ENCODE peak calls at places on chromosomes 7 and 10, in six cellular contexts. One of them, this sample, is unnamed.

GRCh38 chr10:30088178-30088577 is 28.8 kb upstream of the JCAD start:
- DNase-seq in stimulated activated CD8-positive, alpha-beta memory T cell treated with anti-CD3 and anti-CD28 coated beads, Interleukin-7, amount 100 ng/mL, for 4 hours: no peak
- DNase-seq in HT-29: no peak
- DNase-seq in posterior cingulate gyrus: no peak
- DNase-seq in ovary: no peak
- DNase-seq in NCI-H510A treated with DMSO at 0.1 percent for 48 hours: no peak
- DNase-seq in this sample: no peak

GRCh38 chr7:158257516-158258410 is 329.9 kb downstream of the PTPRN2 start:
- DNase-seq in NCI-H510A treated with DMSO at 0.1 percent for 48 hours: no peak
- DNase-seq in stimulated activated CD8-positive, alpha-beta memory T cell treated with anti-CD3 and anti-CD28 coated beads, Interleukin-7, amount 100 ng/mL, for 4 hours: no peak
- DNase-seq in ovary: no peak
- DNase-seq in HT-29: no peak
- DNase-seq in posterior cingulate gyrus: peak; percentile 62
- DNase-seq in this sample: no peak

GRCh38 chr7:99404235-99404976 is 4.0 kb downstream of the PDAP1 start:
- DNase-seq in ovary: no peak
- DNase-seq in NCI-H510A treated with DMSO at 0.1 percent for 48 hours: no peak
- DNase-seq in stimulated activated CD8-positive, alpha-beta memory T cell treated with anti-CD3 and anti-CD28 coated beads, Interleukin-7, amount 100 ng/mL, for 4 hours: no peak
- DNase-seq in HT-29: no peak
- DNase-seq in posterior cingulate gyrus: no peak
- DNase-seq in this sample: no peak

GRCh38 chr10:61188691-61189090 is 244.7 kb upstream of the RHOBTB1 start:
- DNase-seq in NCI-H510A treated with DMSO at 0.1 percent for 48 hours: no peak
- DNase-seq in stimulated activated CD8-positive, alpha-beta memory T cell treated with anti-CD3 and anti-CD28 coated beads, Interleukin-7, amount 100 ng/mL, for 4 hours: no peak
- DNase-seq in HT-29: peak; percentile 63
- DNase-seq in posterior cingulate gyrus: no peak
- DNase-seq in ovary: no peak
- DNase-seq in this sample: no peak

GRCh38 chr7:14691597-14692203 is 210.9 kb downstream of the DGKB start:
- DNase-seq in ovary: peak; percentile 24
- DNase-seq in HT-29: peak; percentile 62
- DNase-seq in stimulated activated CD8-positive, alpha-beta memory T cell treated with anti-CD3 and anti-CD28 coated beads, Interleukin-7, amount 100 ng/mL, for 4 hours: peak; percentile 17
- DNase-seq in NCI-H510A treated with DMSO at 0.1 percent for 48 hours: peak; percentile 53
- DNase-seq in posterior cingulate gyrus: peak; percentile 82
- DNase-seq in this sample: peak; percentile 6

GRCh38 chr10:32990811-32991210 is 32.8 kb upstream of the ITGB1 start:
- DNase-seq in NCI-H510A treated with DMSO at 0.1 percent for 48 hours: no peak
- DNase-seq in posterior cingulate gyrus: no peak
- DNase-seq in HT-29: no peak
- DNase-seq in stimulated activated CD8-positive, alpha-beta memory T cell treated with anti-CD3 and anti-CD28 coated beads, Interleukin-7, amount 100 ng/mL, for 4 hours: no peak
- DNase-seq in ovary: no peak
- DNase-seq in this sample: no peak

GRCh38 chr10:718143-718700 is 28.8 kb upstream of the DIP2C start:
- DNase-seq in NCI-H510A treated with DMSO at 0.1 percent for 48 hours: no peak
- DNase-seq in HT-29: no peak
- DNase-seq in ovary: no peak
- DNase-seq in posterior cingulate gyrus: no peak
- DNase-seq in stimulated activated CD8-positive, alpha-beta memory T cell treated with anti-CD3 and anti-CD28 coated beads, Interleukin-7, amount 100 ng/mL, for 4 hours: no peak
- DNase-seq in this sample: no peak

GRCh38 chr7:1967512-1968396 is 265.0 kb downstream of the MAD1L1 start:
- DNase-seq in stimulated activated CD8-positive, alpha-beta memory T cell treated with anti-CD3 and anti-CD28 coated beads, Interleukin-7, amount 100 ng/mL, for 4 hours: no peak
- DNase-seq in NCI-H510A treated with DMSO at 0.1 percent for 48 hours: no peak
- DNase-seq in ovary: no peak
- DNase-seq in posterior cingulate gyrus: peak; percentile 75
- DNase-seq in HT-29: no peak
- DNase-seq in this sample: no peak

GRCh38 chr7:30816291-30817059 is 45.3 kb downstream of the MINDY4 start:
- DNase-seq in NCI-H510A treated with DMSO at 0.1 percent for 48 hours: no peak
- DNase-seq in HT-29: no peak
- DNase-seq in stimulated activated CD8-positive, alpha-beta memory T cell treated with anti-CD3 and anti-CD28 coated beads, Interleukin-7, amount 100 ng/mL, for 4 hours: no peak
- DNase-seq in posterior cingulate gyrus: no peak
- DNase-seq in ovary: no peak
- DNase-seq in this sample: no peak

GRCh38 chr10:49592726-49593563 is 17.2 kb upstream of the SLC18A3 start:
- DNase-seq in ovary: no peak
- DNase-seq in HT-29: peak; percentile 82
- DNase-seq in posterior cingulate gyrus: no peak
- DNase-seq in stimulated activated CD8-positive, alpha-beta memory T cell treated with anti-CD3 and anti-CD28 coated beads, Interleukin-7, amount 100 ng/mL, for 4 hours: peak; percentile 28
- DNase-seq in NCI-H510A treated with DMSO at 0.1 percent for 48 hours: peak; percentile 55
- DNase-seq in this sample: no peak

GRCh38 chr10:13711281-13711680 is 124.5 kb downstream of the PRPF18 start:
- DNase-seq in stimulated activated CD8-positive, alpha-beta memory T cell treated with anti-CD3 and anti-CD28 coated beads, Interleukin-7, amount 100 ng/mL, for 4 hours: no peak
- DNase-seq in HT-29: no peak
- DNase-seq in ovary: no peak
- DNase-seq in NCI-H510A treated with DMSO at 0.1 percent for 48 hours: no peak
- DNase-seq in posterior cingulate gyrus: no peak
- DNase-seq in this sample: no peak

GRCh38 chr10:103069453-103070331 is 123.4 kb downstream of the NT5C2 start:
- DNase-seq in ovary: peak; percentile 71
- DNase-seq in stimulated activated CD8-positive, alpha-beta memory T cell treated with anti-CD3 and anti-CD28 coated beads, Interleukin-7, amount 100 ng/mL, for 4 hours: peak; percentile 47
- DNase-seq in NCI-H510A treated with DMSO at 0.1 percent for 48 hours: peak; percentile 76
- DNase-seq in HT-29: peak; percentile 77
- DNase-seq in posterior cingulate gyrus: no peak
- DNase-seq in this sample: peak; percentile 48

GRCh38 chr7:127865466-127865865 is 165.8 kb downstream of the LRRC4 start:
- DNase-seq in ovary: no peak
- DNase-seq in NCI-H510A treated with DMSO at 0.1 percent for 48 hours: no peak
- DNase-seq in stimulated activated CD8-positive, alpha-beta memory T cell treated with anti-CD3 and anti-CD28 coated beads, Interleukin-7, amount 100 ng/mL, for 4 hours: no peak
- DNase-seq in HT-29: peak; percentile 36
- DNase-seq in posterior cingulate gyrus: no peak
- DNase-seq in this sample: no peak

GRCh38 chr10:95276367-95277200 is 14.2 kb downstream of the PDLIM1 start:
- DNase-seq in NCI-H510A treated with DMSO at 0.1 percent for 48 hours: no peak
- DNase-seq in stimulated activated CD8-positive, alpha-beta memory T cell treated with anti-CD3 and anti-CD28 coated beads, Interleukin-7, amount 100 ng/mL, for 4 hours: no peak
- DNase-seq in posterior cingulate gyrus: no peak
- DNase-seq in HT-29: no peak
- DNase-seq in ovary: no peak
- DNase-seq in this sample: no peak

GRCh38 chr10:95872158-95872711 is 35.5 kb upstream of the CC2D2B start:
- DNase-seq in stimulated activated CD8-positive, alpha-beta memory T cell treated with anti-CD3 and anti-CD28 coated beads, Interleukin-7, amount 100 ng/mL, for 4 hours: no peak
- DNase-seq in ovary: no peak
- DNase-seq in NCI-H510A treated with DMSO at 0.1 percent for 48 hours: no peak
- DNase-seq in HT-29: no peak
- DNase-seq in posterior cingulate gyrus: no peak
- DNase-seq in this sample: no peak

GRCh38 chr7:33038639-33039038 is 23.9 kb downstream of the NT5C3A start:
- DNase-seq in NCI-H510A treated with DMSO at 0.1 percent for 48 hours: no peak
- DNase-seq in stimulated activated CD8-positive, alpha-beta memory T cell treated with anti-CD3 and anti-CD28 coated beads, Interleukin-7, amount 100 ng/mL, for 4 hours: no peak
- DNase-seq in ovary: no peak
- DNase-seq in posterior cingulate gyrus: no peak
- DNase-seq in HT-29: peak; percentile 42
- DNase-seq in this sample: no peak

GRCh38 chr10:132981746-132982145 is 39.4 kb upstream of the CFAP46 start:
- DNase-seq in ovary: no peak
- DNase-seq in NCI-H510A treated with DMSO at 0.1 percent for 48 hours: no peak
- DNase-seq in posterior cingulate gyrus: peak; percentile 38
- DNase-seq in stimulated activated CD8-positive, alpha-beta memory T cell treated with anti-CD3 and anti-CD28 coated beads, Interleukin-7, amount 100 ng/mL, for 4 hours: no peak
- DNase-seq in HT-29: no peak
- DNase-seq in this sample: no peak

GRCh38 chr10:100340948-100341847 is 5.8 kb upstream of the SCD start:
- DNase-seq in NCI-H510A treated with DMSO at 0.1 percent for 48 hours: peak; percentile 27
- DNase-seq in posterior cingulate gyrus: peak; percentile 91
- DNase-seq in HT-29: no peak
- DNase-seq in ovary: no peak
- DNase-seq in stimulated activated CD8-positive, alpha-beta memory T cell treated with anti-CD3 and anti-CD28 coated beads, Interleukin-7, amount 100 ng/mL, for 4 hours: no peak
- DNase-seq in this sample: peak; percentile 81

GRCh38 chr7:41097501-41097900 is 605.4 kb downstream of the INHBA start:
- DNase-seq in HT-29: no peak
- DNase-seq in NCI-H510A treated with DMSO at 0.1 percent for 48 hours: no peak
- DNase-seq in stimulated activated CD8-positive, alpha-beta memory T cell treated with anti-CD3 and anti-CD28 coated beads, Interleukin-7, amount 100 ng/mL, for 4 hours: no peak
- DNase-seq in ovary: no peak
- DNase-seq in posterior cingulate gyrus: no peak
- DNase-seq in this sample: no peak

GRCh38 chr10:71128311-71129010 is 83.9 kb upstream of the UNC5B start:
- DNase-seq in stimulated activated CD8-positive, alpha-beta memory T cell treated with anti-CD3 and anti-CD28 coated beads, Interleukin-7, amount 100 ng/mL, for 4 hours: no peak
- DNase-seq in NCI-H510A treated with DMSO at 0.1 percent for 48 hours: no peak
- DNase-seq in ovary: no peak
- DNase-seq in HT-29: no peak
- DNase-seq in posterior cingulate gyrus: no peak
- DNase-seq in this sample: no peak

GRCh38 chr10:89032141-89032814 is 41.7 kb downstream of the FAS start:
- DNase-seq in stimulated activated CD8-positive, alpha-beta memory T cell treated with anti-CD3 and anti-CD28 coated beads, Interleukin-7, amount 100 ng/mL, for 4 hours: peak; percentile 12
- DNase-seq in NCI-H510A treated with DMSO at 0.1 percent for 48 hours: no peak
- DNase-seq in posterior cingulate gyrus: peak; percentile 58
- DNase-seq in HT-29: peak; percentile 47
- DNase-seq in ovary: no peak
- DNase-seq in this sample: no peak

GRCh38 chr7:194257-194995 is 2.1 kb downstream of the FAM20C start:
- DNase-seq in NCI-H510A treated with DMSO at 0.1 percent for 48 hours: no peak
- DNase-seq in posterior cingulate gyrus: no peak
- DNase-seq in ovary: no peak
- DNase-seq in stimulated activated CD8-positive, alpha-beta memory T cell treated with anti-CD3 and anti-CD28 coated beads, Interleukin-7, amount 100 ng/mL, for 4 hours: no peak
- DNase-seq in HT-29: no peak
- DNase-seq in this sample: no peak

GRCh38 chr10:99329891-99330674 is 927 bp downstream of the CNNM1 start:
- DNase-seq in stimulated activated CD8-positive, alpha-beta memory T cell treated with anti-CD3 and anti-CD28 coated beads, Interleukin-7, amount 100 ng/mL, for 4 hours: no peak
- DNase-seq in HT-29: no peak
- DNase-seq in NCI-H510A treated with DMSO at 0.1 percent for 48 hours: peak; percentile 28
- DNase-seq in ovary: peak; percentile 33
- DNase-seq in posterior cingulate gyrus: peak; percentile 85
- DNase-seq in this sample: no peak

GRCh38 chr7:24290004-24290641 is 6.1 kb downstream of the NPY start:
- DNase-seq in ovary: no peak
- DNase-seq in posterior cingulate gyrus: no peak
- DNase-seq in stimulated activated CD8-positive, alpha-beta memory T cell treated with anti-CD3 and anti-CD28 coated beads, Interleukin-7, amount 100 ng/mL, for 4 hours: peak; percentile 18
- DNase-seq in HT-29: peak; percentile 81
- DNase-seq in NCI-H510A treated with DMSO at 0.1 percent for 48 hours: peak; percentile 77
- DNase-seq in this sample: no peak

GRCh38 chr7:148524479-148525173 is 65.9 kb upstream of the C7orf33 start:
- DNase-seq in stimulated activated CD8-positive, alpha-beta memory T cell treated with anti-CD3 and anti-CD28 coated beads, Interleukin-7, amount 100 ng/mL, for 4 hours: no peak
- DNase-seq in HT-29: no peak
- DNase-seq in posterior cingulate gyrus: no peak
- DNase-seq in ovary: no peak
- DNase-seq in NCI-H510A treated with DMSO at 0.1 percent for 48 hours: no peak
- DNase-seq in this sample: no peak

GRCh38 chr10:23081156-23081833 is 14.1 kb upstream of the MSRB2 start:
- DNase-seq in ovary: no peak
- DNase-seq in posterior cingulate gyrus: no peak
- DNase-seq in stimulated activated CD8-positive, alpha-beta memory T cell treated with anti-CD3 and anti-CD28 coated beads, Interleukin-7, amount 100 ng/mL, for 4 hours: no peak
- DNase-seq in HT-29: no peak
- DNase-seq in NCI-H510A treated with DMSO at 0.1 percent for 48 hours: no peak
- DNase-seq in this sample: no peak

GRCh38 chr10:20489961-20490360 is 407.1 kb downstream of the NEBL start:
- DNase-seq in HT-29: no peak
- DNase-seq in ovary: no peak
- DNase-seq in posterior cingulate gyrus: no peak
- DNase-seq in stimulated activated CD8-positive, alpha-beta memory T cell treated with anti-CD3 and anti-CD28 coated beads, Interleukin-7, amount 100 ng/mL, for 4 hours: no peak
- DNase-seq in NCI-H510A treated with DMSO at 0.1 percent for 48 hours: no peak
- DNase-seq in this sample: no peak

GRCh38 chr7:74454948-74455804 is 1.5 kb downstream of the GTF2IRD1 start:
- DNase-seq in stimulated activated CD8-positive, alpha-beta memory T cell treated with anti-CD3 and anti-CD28 coated beads, Interleukin-7, amount 100 ng/mL, for 4 hours: no peak
- DNase-seq in NCI-H510A treated with DMSO at 0.1 percent for 48 hours: peak; percentile 11
- DNase-seq in ovary: peak; percentile 63
- DNase-seq in posterior cingulate gyrus: no peak
- DNase-seq in HT-29: peak; percentile 61
- DNase-seq in this sample: no peak